ENCODE peak calls at places on chromosome 17, in six cellular contexts. H, A, Z, Y, D and C are unnamed samples.

GRCh38 chr17:49696233-49696761 is 11.5 kb downstream of the SLC35B1 start:
- DNase-seq in H (no peak), A (no peak), Z (no peak), Y (no peak), D (peak), C (no peak)

GRCh38 chr17:78338860-78339259 is 21.0 kb downstream of the SOCS3 start:
- DNase-seq in H (no peak), A (no peak), Z (no peak), Y (no peak), D (peak), C (no peak)

GRCh38 chr17:57985675-57985974 is 2.4 kb downstream of the VEZF1 start:
- DNase-seq in H (peak), A (no peak), Z (peak), Y (no peak), D (no peak), C (peak)

GRCh38 chr17:66737524-66737923 is 97.4 kb upstream of the CACNG5 start:
- DNase-seq in H (peak), A (no peak), Z (no peak), Y (no peak), D (peak), C (no peak)

GRCh38 chr17:18025596-18026407 is 13.2 kb downstream of the ATPAF2 start:
- DNase-seq in H (peak), A (no peak), Z (peak), Y (no peak), D (no peak), C (no peak)

GRCh38 chr17:14067347-14067746 is 2.0 kb upstream of the COX10 start:
- DNase-seq in H (no peak), A (no peak), Z (no peak), Y (no peak), D (no peak), C (no peak)

GRCh38 chr17:63762106-63763078 is 11.0 kb downstream of the CCDC47 start:
- DNase-seq in H (no peak), A (no peak), Z (no peak), Y (no peak), D (no peak), C (no peak)

GRCh38 chr17:78532311-78532710 is 44.9 kb downstream of the DNAH17 start:
- DNase-seq in H (no peak), A (no peak), Z (no peak), Y (no peak), D (no peak), C (no peak)

GRCh38 chr17:50470451-50470850 is 1.8 kb upstream of the CHAD start:
- DNase-seq in H (no peak), A (no peak), Z (no peak), Y (no peak), D (no peak), C (peak)

GRCh38 chr17:58153046-58153445 is 4.9 kb downstream of the OR4D1 start:
- DNase-seq in H (no peak), A (no peak), Z (no peak), Y (no peak), D (no peak), C (no peak)

GRCh38 chr17:76353004-76353598 is 615 bp downstream of the PRPSAP1 start:
- DNase-seq in H (peak), A (no peak), Z (peak), Y (no peak), D (peak), C (peak)

GRCh38 chr17:50549969-50550368 is 3.0 kb downstream of the SPATA20 start:
- DNase-seq in H (no peak), A (no peak), Z (no peak), Y (no peak), D (no peak), C (no peak)